ENCODE peak calls at places on chromosomes 13 and 19, in five cellular contexts. One of them, this sample, is unnamed.

GRCh38 chr19:56110515-56111448 is 10.3 kb downstream of the ZNF787 start:
- DNase-seq in NCI-H510A treated with DMSO at 0.1 percent for 48 hours: no peak
- DNase-seq in Peyer's patch: no peak
- DNase-seq in OCI-LY7: no peak
- DNase-seq in effector memory CD8-positive, alpha-beta T cell: no peak
- DNase-seq in this sample: no peak

GRCh38 chr13:109647046-109647445 is 139.3 kb downstream of the IRS2 start:
- DNase-seq in NCI-H510A treated with DMSO at 0.1 percent for 48 hours: no peak
- DNase-seq in Peyer's patch: no peak
- DNase-seq in OCI-LY7: no peak
- DNase-seq in effector memory CD8-positive, alpha-beta T cell: no peak
- DNase-seq in this sample: no peak

GRCh38 chr13:112067121-112067741 is at the start of gene SOX1:
- DNase-seq in NCI-H510A treated with DMSO at 0.1 percent for 48 hours: no peak
- DNase-seq in Peyer's patch: no peak
- DNase-seq in OCI-LY7: no peak
- DNase-seq in effector memory CD8-positive, alpha-beta T cell: no peak
- DNase-seq in this sample: no peak

GRCh38 chr13:38045278-38046048 is 175.9 kb upstream of the TRPC4 start:
- DNase-seq in NCI-H510A treated with DMSO at 0.1 percent for 48 hours: no peak
- DNase-seq in Peyer's patch: no peak
- DNase-seq in OCI-LY7: peak; percentile 61
- DNase-seq in effector memory CD8-positive, alpha-beta T cell: no peak
- DNase-seq in this sample: no peak

GRCh38 chr19:38209671-38210457 is 14.2 kb downstream of the DPF1 start:
- DNase-seq in NCI-H510A treated with DMSO at 0.1 percent for 48 hours: peak; percentile 35
- DNase-seq in Peyer's patch: peak; percentile 25
- DNase-seq in OCI-LY7: no peak
- DNase-seq in effector memory CD8-positive, alpha-beta T cell: no peak
- DNase-seq in this sample: peak; percentile 57

GRCh38 chr13:50677687-50678463 is 165.6 kb downstream of the DLEU7 start:
- DNase-seq in NCI-H510A treated with DMSO at 0.1 percent for 48 hours: no peak
- DNase-seq in Peyer's patch: no peak
- DNase-seq in OCI-LY7: no peak
- DNase-seq in effector memory CD8-positive, alpha-beta T cell: no peak
- DNase-seq in this sample: peak; percentile 95

GRCh38 chr19:12331211-12331941 is 2.1 kb downstream of the ZNF563 start:
- DNase-seq in NCI-H510A treated with DMSO at 0.1 percent for 48 hours: no peak
- DNase-seq in Peyer's patch: peak; percentile 74
- DNase-seq in OCI-LY7: peak; percentile 24
- DNase-seq in effector memory CD8-positive, alpha-beta T cell: no peak
- DNase-seq in this sample: no peak

GRCh38 chr19:1451916-1452801 is 2.2 kb downstream of the APC2 start:
- DNase-seq in NCI-H510A treated with DMSO at 0.1 percent for 48 hours: no peak
- DNase-seq in Peyer's patch: no peak
- DNase-seq in OCI-LY7: no peak
- DNase-seq in effector memory CD8-positive, alpha-beta T cell: no peak
- DNase-seq in this sample: peak; percentile 74

GRCh38 chr13:23871616-23872220 is 17.5 kb downstream of the MIPEP start:
- DNase-seq in NCI-H510A treated with DMSO at 0.1 percent for 48 hours: peak; percentile 26
- DNase-seq in Peyer's patch: no peak
- DNase-seq in OCI-LY7: peak; percentile 34
- DNase-seq in effector memory CD8-positive, alpha-beta T cell: no peak
- DNase-seq in this sample: peak; percentile 70

GRCh38 chr19:609001-609340 is 19.3 kb downstream of the HCN2 start:
- DNase-seq in NCI-H510A treated with DMSO at 0.1 percent for 48 hours: no peak
- DNase-seq in Peyer's patch: no peak
- DNase-seq in OCI-LY7: no peak
- DNase-seq in effector memory CD8-positive, alpha-beta T cell: no peak
- DNase-seq in this sample: peak; percentile 82

GRCh38 chr13:82370306-82370705 is 1512.0 kb downstream of the SLITRK1 start:
- DNase-seq in NCI-H510A treated with DMSO at 0.1 percent for 48 hours: no peak
- DNase-seq in Peyer's patch: no peak
- DNase-seq in OCI-LY7: no peak
- DNase-seq in effector memory CD8-positive, alpha-beta T cell: no peak
- DNase-seq in this sample: no peak

GRCh38 chr13:108621421-108621820 is 8.0 kb upstream of the MYO16 start:
- DNase-seq in NCI-H510A treated with DMSO at 0.1 percent for 48 hours: peak; percentile 17
- DNase-seq in Peyer's patch: no peak
- DNase-seq in OCI-LY7: no peak
- DNase-seq in effector memory CD8-positive, alpha-beta T cell: no peak
- DNase-seq in this sample: no peak

GRCh38 chr19:584240-585001 is 5.3 kb upstream of the HCN2 start:
- DNase-seq in NCI-H510A treated with DMSO at 0.1 percent for 48 hours: no peak
- DNase-seq in Peyer's patch: peak; percentile 33
- DNase-seq in OCI-LY7: peak; percentile 65
- DNase-seq in effector memory CD8-positive, alpha-beta T cell: peak; percentile 63
- DNase-seq in this sample: no peak

GRCh38 chr19:19553670-19554069 is 15.6 kb downstream of the CILP2 start:
- DNase-seq in NCI-H510A treated with DMSO at 0.1 percent for 48 hours: no peak
- DNase-seq in Peyer's patch: no peak
- DNase-seq in OCI-LY7: no peak
- DNase-seq in effector memory CD8-positive, alpha-beta T cell: no peak
- DNase-seq in this sample: no peak

GRCh38 chr13:31150315-31150985 is 11.3 kb downstream of the HSPH1 start:
- DNase-seq in NCI-H510A treated with DMSO at 0.1 percent for 48 hours: no peak
- DNase-seq in Peyer's patch: no peak
- DNase-seq in OCI-LY7: no peak
- DNase-seq in effector memory CD8-positive, alpha-beta T cell: no peak
- DNase-seq in this sample: no peak

GRCh38 chr13:20492036-20492435 is 33.6 kb downstream of the CRYL1 start:
- DNase-seq in NCI-H510A treated with DMSO at 0.1 percent for 48 hours: peak; percentile 37
- DNase-seq in Peyer's patch: no peak
- DNase-seq in OCI-LY7: no peak
- DNase-seq in effector memory CD8-positive, alpha-beta T cell: no peak
- DNase-seq in this sample: no peak

GRCh38 chr19:2309734-2310362 is 1.9 kb upstream of the LINGO3 start:
- DNase-seq in NCI-H510A treated with DMSO at 0.1 percent for 48 hours: no peak
- DNase-seq in Peyer's patch: no peak
- DNase-seq in OCI-LY7: no peak
- DNase-seq in effector memory CD8-positive, alpha-beta T cell: no peak
- DNase-seq in this sample: peak; percentile 43

GRCh38 chr13:110319774-110320509 is 12.9 kb downstream of the COL4A2 start:
- DNase-seq in NCI-H510A treated with DMSO at 0.1 percent for 48 hours: no peak
- DNase-seq in Peyer's patch: no peak
- DNase-seq in OCI-LY7: no peak
- DNase-seq in effector memory CD8-positive, alpha-beta T cell: no peak
- DNase-seq in this sample: no peak

GRCh38 chr19:40799558-40800338 is 757 bp downstream of the EGLN2 start:
- DNase-seq in NCI-H510A treated with DMSO at 0.1 percent for 48 hours: no peak
- DNase-seq in Peyer's patch: peak; percentile 43
- DNase-seq in OCI-LY7: peak; percentile 64
- DNase-seq in effector memory CD8-positive, alpha-beta T cell: no peak
- DNase-seq in this sample: no peak

GRCh38 chr13:98508280-98509074 is 68.4 kb downstream of the STK24 start:
- DNase-seq in NCI-H510A treated with DMSO at 0.1 percent for 48 hours: no peak
- DNase-seq in Peyer's patch: no peak
- DNase-seq in OCI-LY7: no peak
- DNase-seq in effector memory CD8-positive, alpha-beta T cell: no peak
- DNase-seq in this sample: no peak

GRCh38 chr19:11017275-11018035 is 56.6 kb downstream of the SMARCA4 start:
- DNase-seq in NCI-H510A treated with DMSO at 0.1 percent for 48 hours: no peak
- DNase-seq in Peyer's patch: no peak
- DNase-seq in OCI-LY7: no peak
- DNase-seq in effector memory CD8-positive, alpha-beta T cell: no peak
- DNase-seq in this sample: no peak

GRCh38 chr19:47275866-47276461 is 1.3 kb downstream of the INAFM1 start:
- DNase-seq in NCI-H510A treated with DMSO at 0.1 percent for 48 hours: no peak
- DNase-seq in Peyer's patch: no peak
- DNase-seq in OCI-LY7: no peak
- DNase-seq in effector memory CD8-positive, alpha-beta T cell: no peak
- DNase-seq in this sample: no peak

GRCh38 chr19:5214902-5215301 is 125.7 kb downstream of the PTPRS start:
- DNase-seq in NCI-H510A treated with DMSO at 0.1 percent for 48 hours: no peak
- DNase-seq in Peyer's patch: no peak
- DNase-seq in OCI-LY7: no peak
- DNase-seq in effector memory CD8-positive, alpha-beta T cell: no peak
- DNase-seq in this sample: no peak

GRCh38 chr19:48745208-48745995 is 1.3 kb downstream of the IZUMO1 start:
- DNase-seq in NCI-H510A treated with DMSO at 0.1 percent for 48 hours: peak; percentile 46
- DNase-seq in Peyer's patch: peak; percentile 48
- DNase-seq in OCI-LY7: peak; percentile 77
- DNase-seq in effector memory CD8-positive, alpha-beta T cell: peak; percentile 47
- DNase-seq in this sample: peak; percentile 83

GRCh38 chr19:3611841-3612240 is 5.2 kb upstream of the TBXA2R start:
- DNase-seq in NCI-H510A treated with DMSO at 0.1 percent for 48 hours: no peak
- DNase-seq in Peyer's patch: no peak
- DNase-seq in OCI-LY7: no peak
- DNase-seq in effector memory CD8-positive, alpha-beta T cell: no peak
- DNase-seq in this sample: no peak

GRCh38 chr19:16330368-16330801 is 5.8 kb downstream of the KLF2 start:
- DNase-seq in NCI-H510A treated with DMSO at 0.1 percent for 48 hours: no peak
- DNase-seq in Peyer's patch: peak; percentile 89
- DNase-seq in OCI-LY7: peak; percentile 67
- DNase-seq in effector memory CD8-positive, alpha-beta T cell: peak; percentile 93
- DNase-seq in this sample: no peak

GRCh38 chr13:104106705-104107393 is 1040.6 kb upstream of the SLC10A2 start:
- DNase-seq in NCI-H510A treated with DMSO at 0.1 percent for 48 hours: no peak
- DNase-seq in Peyer's patch: no peak
- DNase-seq in OCI-LY7: no peak
- DNase-seq in effector memory CD8-positive, alpha-beta T cell: no peak
- DNase-seq in this sample: no peak